ENCODE peak calls at places on chromosomes 12 and 14, in four cellular contexts. One of them, this sample, is unnamed.

GRCh38 chr12:76560083-76560491 is 516 bp upstream of the OSBPL8 start:
- DNase-seq in K562: no peak
- DNase-seq in H1: no peak
- DNase-seq in HepG2: no peak
- DNase-seq in this sample: no peak

GRCh38 chr14:46300765-46301164 is 350.8 kb downstream of the RPL10L start:
- DNase-seq in H1: no peak
- DNase-seq in K562: no peak
- DNase-seq in HepG2: no peak
- DNase-seq in this sample: no peak

GRCh38 chr12:128637616-128638606 is 185.8 kb downstream of the SLC15A4 start:
- DNase-seq in K562: no peak
- DNase-seq in HepG2: no peak
- DNase-seq in H1: no peak
- DNase-seq in this sample: no peak

GRCh38 chr12:130831246-130831645 is 7.8 kb downstream of the STX2 start:
- DNase-seq in K562: no peak
- DNase-seq in HepG2: no peak
- DNase-seq in H1: no peak
- DNase-seq in this sample: no peak

GRCh38 chr14:76985540-76986260 is 42.8 kb downstream of the IRF2BPL start:
- DNase-seq in K562: no peak
- DNase-seq in HepG2: no peak
- DNase-seq in H1: peak
- DNase-seq in this sample: no peak

GRCh38 chr12:122333142-122334087 is 67.1 kb upstream of the VPS33A start:
- DNase-seq in K562: peak
- DNase-seq in H1: no peak
- DNase-seq in HepG2: no peak
- DNase-seq in this sample: no peak

GRCh38 chr14:28577187-28577586 is 189.4 kb upstream of the FOXG1 start:
- DNase-seq in H1: no peak
- DNase-seq in HepG2: no peak
- DNase-seq in K562: no peak
- DNase-seq in this sample: peak

GRCh38 chr14:93105362-93105761 is 10.4 kb downstream of the ITPK1 start:
- DNase-seq in HepG2: no peak
- DNase-seq in K562: no peak
- DNase-seq in H1: no peak
- DNase-seq in this sample: no peak

GRCh38 chr12:123445388-123446344 is 9.2 kb upstream of the RILPL2 start:
- DNase-seq in HepG2: no peak
- DNase-seq in K562: no peak
- DNase-seq in H1: no peak
- DNase-seq in this sample: peak

GRCh38 chr12:64600164-64600561 is 10.1 kb upstream of the RASSF3 start:
- DNase-seq in HepG2: no peak
- DNase-seq in H1: no peak
- DNase-seq in K562: no peak
- DNase-seq in this sample: no peak

GRCh38 chr12:4908694-4909396 is 860 bp upstream of the KCNA1 start:
- DNase-seq in H1: peak
- DNase-seq in K562: no peak
- DNase-seq in HepG2: no peak
- DNase-seq in this sample: no peak

GRCh38 chr12:4909397-4909733 is 340 bp upstream of the KCNA1 start:
- DNase-seq in HepG2: no peak
- DNase-seq in K562: no peak
- DNase-seq in H1: peak
- DNase-seq in this sample: no peak

GRCh38 chr12:4910502-4911315 is 1.0 kb downstream of the KCNA1 start:
- DNase-seq in K562: no peak
- DNase-seq in HepG2: no peak
- DNase-seq in H1: peak
- DNase-seq in this sample: no peak

GRCh38 chr12:4909734-4910501 is at the start of gene KCNA1:
- DNase-seq in K562: no peak
- DNase-seq in H1: peak
- DNase-seq in HepG2: no peak
- DNase-seq in this sample: no peak

DNA sequence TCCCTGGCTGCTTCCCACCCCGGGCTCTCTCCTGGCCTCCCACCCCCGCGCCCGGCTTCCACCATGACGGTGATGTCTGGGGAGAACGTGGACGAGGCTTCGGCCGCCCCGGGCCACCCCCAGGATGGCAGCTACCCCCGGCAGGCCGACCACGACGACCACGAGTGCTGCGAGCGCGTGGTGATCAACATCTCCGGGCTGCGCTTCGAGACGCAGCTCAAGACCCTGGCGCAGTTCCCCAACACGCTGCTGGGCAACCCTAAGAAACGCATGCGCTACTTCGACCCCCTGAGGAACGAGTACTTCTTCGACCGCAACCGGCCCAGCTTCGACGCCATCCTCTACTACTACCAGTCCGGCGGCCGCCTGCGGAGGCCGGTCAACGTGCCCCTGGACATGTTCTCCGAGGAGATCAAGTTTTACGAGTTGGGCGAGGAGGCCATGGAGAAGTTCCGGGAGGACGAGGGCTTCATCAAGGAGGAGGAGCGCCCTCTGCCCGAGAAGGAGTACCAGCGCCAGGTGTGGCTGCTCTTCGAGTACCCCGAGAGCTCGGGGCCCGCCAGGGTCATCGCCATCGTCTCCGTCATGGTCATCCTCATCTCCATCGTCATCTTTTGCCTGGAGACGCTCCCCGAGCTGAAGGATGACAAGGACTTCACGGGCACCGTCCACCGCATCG is 1.8 kb downstream of the KCNA1 start:
- DNase-seq in H1: peak
- DNase-seq in K562: no peak
- DNase-seq in HepG2: no peak
- DNase-seq in this sample: no peak
- TF ChIP-seq JUN in H1: no peak
- TF ChIP-seq JUN in K562: no peak
- TF ChIP-seq JUN in HepG2: no peak
- TF ChIP-seq JUN in this sample: no peak

GRCh38 chr14:68664225-68664681 is 128.6 kb downstream of the ZFP36L1 start:
- DNase-seq in H1: peak
- DNase-seq in HepG2: no peak
- DNase-seq in K562: no peak
- DNase-seq in this sample: no peak
- TF ChIP-seq CTCF in H1: peak
- TF ChIP-seq CTCF in HepG2: no peak
- TF ChIP-seq CTCF in K562: no peak
- TF ChIP-seq CTCF in this sample: no peak

GRCh38 chr14:99750746-99751450 is 42.3 kb upstream of the EML1 start:
- DNase-seq in K562: no peak
- DNase-seq in HepG2: no peak
- DNase-seq in H1: no peak
- DNase-seq in this sample: no peak

GRCh38 chr14:99752486-99753121 is 40.6 kb upstream of the EML1 start:
- DNase-seq in HepG2: no peak
- DNase-seq in H1: no peak
- DNase-seq in K562: no peak
- DNase-seq in this sample: peak

GRCh38 chr14:99753225-99754140 is 39.7 kb upstream of the EML1 start:
- DNase-seq in K562: no peak
- DNase-seq in HepG2: no peak
- DNase-seq in H1: no peak
- DNase-seq in this sample: peak

GRCh38 chr14:99749763-99750715 is 43.2 kb upstream of the EML1 start:
- DNase-seq in K562: no peak
- DNase-seq in HepG2: no peak
- DNase-seq in H1: no peak
- DNase-seq in this sample: no peak

DNA sequence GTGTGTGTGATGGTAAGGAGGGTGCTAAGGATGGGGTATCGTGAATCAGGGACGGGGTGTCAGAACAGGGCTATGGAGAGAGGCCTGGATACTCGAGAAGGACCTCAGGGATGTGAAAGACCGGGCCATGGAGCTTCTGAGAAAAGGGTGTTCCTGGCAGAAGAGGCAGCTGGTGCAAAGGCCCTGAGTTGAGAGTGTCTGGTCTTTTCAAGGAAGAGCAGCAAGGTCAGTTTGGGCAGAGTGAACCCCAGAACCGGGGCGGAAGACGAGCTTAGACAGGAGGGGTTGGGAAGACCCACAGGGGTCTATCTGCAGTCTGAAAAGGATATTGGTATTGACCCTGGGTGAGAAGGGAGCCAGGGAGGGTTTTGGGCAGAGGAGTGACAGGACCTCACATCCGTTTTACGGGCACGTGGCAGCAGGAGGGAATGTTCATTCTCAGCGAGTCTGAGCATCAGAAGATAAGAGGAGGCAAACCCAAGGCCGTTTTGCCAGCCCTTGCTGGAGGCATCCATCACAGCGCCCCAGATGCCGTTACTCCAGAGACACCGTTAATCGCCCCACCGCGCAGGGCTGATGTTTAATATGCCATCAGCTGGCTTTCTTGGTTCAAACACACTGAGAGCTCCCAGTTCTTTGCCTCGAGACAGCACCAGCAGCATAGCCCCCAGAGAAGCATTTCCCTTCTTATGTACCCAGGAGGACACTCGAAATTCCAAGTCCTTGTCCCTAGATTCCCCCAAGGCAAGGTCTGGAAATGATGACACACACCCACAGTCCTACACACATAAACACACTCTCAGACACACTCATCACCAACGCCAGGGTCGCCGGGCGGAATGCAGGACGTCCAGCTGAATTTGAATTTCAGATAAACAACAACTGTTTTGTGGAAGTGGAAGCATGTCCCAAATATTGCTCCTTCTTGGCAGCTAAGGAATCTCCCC is 41.4 kb upstream of the EML1 start:
- DNase-seq in K562: no peak
- DNase-seq in HepG2: no peak
- DNase-seq in H1: no peak
- DNase-seq in this sample: peak
- TF ChIP-seq EZH2 in K562: no peak
- TF ChIP-seq EZH2 in HepG2: no peak
- TF ChIP-seq EZH2 in H1: no peak
- TF ChIP-seq EZH2 in this sample: no peak

GRCh38 chr14:89201645-89202044 is 215.4 kb downstream of the FOXN3 start:
- DNase-seq in HepG2: no peak
- DNase-seq in K562: no peak
- DNase-seq in H1: no peak
- DNase-seq in this sample: no peak
- TF ChIP-seq JUN in HepG2: no peak
- TF ChIP-seq JUN in K562: no peak
- TF ChIP-seq JUN in H1: no peak
- TF ChIP-seq JUN in this sample: no peak

GRCh38 chr14:75147423-75148071 is 20.7 kb upstream of the NEK9 start:
- DNase-seq in H1: peak
- DNase-seq in K562: no peak
- DNase-seq in HepG2: peak
- DNase-seq in this sample: peak
- TF ChIP-seq CTCF in H1: peak
- TF ChIP-seq CTCF in K562: no peak
- TF ChIP-seq CTCF in HepG2: peak
- TF ChIP-seq CTCF in this sample: peak